ENCODE peak calls at places on chromosomes 3 and 15, in five cellular contexts. O is cardiac fibroblast; W is stimulated activated CD8-positive, alpha-beta memory T cell treated with anti-CD3 and anti-CD28 coated beads, Interleukin-7, amount 100 ng/mL, for 1 hour; V is ovary; M is amygdala. N is an unnamed sample.

GRCh38 chr15:91356083-91356482 is 256.0 kb downstream of the SV2B start:
- DNase-seq in O (no peak), M (no peak), V (no peak), W (no peak), N (no peak)

GRCh38 chr3:50162034-50162883 is 7.1 kb downstream of the SEMA3F start:
- DNase-seq in O (no peak), V (no peak), W (no peak), M (no peak), N (no peak)

GRCh38 chr3:54122046-54122801 is at the start of gene CACNA2D3:
- DNase-seq in V (peak; percentile 81), O (no peak), W (no peak), M (no peak), N (no peak)

GRCh38 chr3:169218314-169218983 is 445.1 kb downstream of the MECOM start:
- DNase-seq in W (no peak), M (no peak), O (peak; percentile 81), V (no peak), N (peak; percentile 21)

GRCh38 chr3:113222412-113223086 is 11.2 kb downstream of the BOC start:
- DNase-seq in M (no peak), O (no peak), W (no peak), V (no peak), N (no peak)

GRCh38 chr3:60588806-60589205 is 662.4 kb downstream of the FHIT start:
- DNase-seq in V (no peak), M (no peak), W (no peak), O (peak; percentile 54), N (no peak)

GRCh38 chr3:71876706-71877105 is 91.8 kb upstream of the PROK2 start:
- DNase-seq in O (no peak), W (no peak), V (no peak), M (no peak), N (no peak)

GRCh38 chr3:178508443-178508825 is 27.8 kb upstream of the KCNMB2 start:
- DNase-seq in V (no peak), W (no peak), O (no peak), M (no peak), N (no peak)

GRCh38 chr15:29713784-29714183 is 108.5 kb downstream of the TJP1 start:
- DNase-seq in O (no peak), W (no peak), M (no peak), V (no peak), N (no peak)

GRCh38 chr3:95240395-95240794 is 1177.5 kb downstream of the NSUN3 start:
- DNase-seq in M (no peak), W (no peak), V (no peak), O (no peak), N (no peak)

GRCh38 chr3:4866841-4867240 is 112.4 kb upstream of the BHLHE40 start:
- DNase-seq in W (no peak), M (no peak), V (no peak), O (peak; percentile 50), N (no peak)

GRCh38 chr15:44710236-44711088 is 661 bp downstream of the PATL2 start:
- DNase-seq in O (peak; percentile 45), V (no peak), W (no peak), M (no peak), N (no peak)

GRCh38 chr3:10557783-10558373 is 52.5 kb upstream of the ATP2B2 start:
- DNase-seq in W (no peak), V (no peak), O (peak; percentile 31), M (no peak), N (no peak)